ENCODE peak calls at places on chromosome 3, in nine cellular contexts. Y is mesendoderm, F is GM23338, B is hepatocyte, E is A549, C is GM23248, T is neuronal stem cell, Z is PC-3, R is fibroblast of lung. M is an unnamed sample.

GRCh38 chr3:17195192-17195611 is 310.4 kb downstream of the PLCL2 start:
- DNase-seq in R (peak; percentile 56), Z (no peak), F (no peak), T (no peak), Y (peak; percentile 65), C (peak; percentile 39), B (no peak), E (no peak), M (no peak)

GRCh38 chr3:136070334-136070733 is 104.8 kb downstream of the PPP2R3A start:
- DNase-seq in R (peak; percentile 66), Y (peak; percentile 38), Z (peak; percentile 89), T (no peak), E (no peak), F (no peak), B (no peak), C (peak; percentile 93), M (peak; percentile 80)

GRCh38 chr3:4974154-4974553 is 5.1 kb upstream of the BHLHE40 start:
- DNase-seq in T (no peak), Y (no peak), E (no peak), R (no peak), F (no peak), Z (no peak), B (no peak), C (no peak), M (no peak)

GRCh38 chr3:140599009-140599408 is 78.9 kb upstream of the TRIM42 start:
- DNase-seq in E (no peak), Z (no peak), C (no peak), R (no peak), B (no peak), T (no peak), F (no peak), Y (no peak), M (peak; percentile 73)

GRCh38 chr3:178845446-178846118 is 226.0 kb downstream of the ZMAT3 start:
- DNase-seq in F (no peak), Z (no peak), Y (no peak), T (no peak), E (no peak), C (peak; percentile 29), B (no peak), R (no peak), M (peak; percentile 20)

GRCh38 chr3:71576966-71577459 is 6.5 kb downstream of the FOXP1 start:
- DNase-seq in F (no peak), Y (no peak), B (no peak), C (no peak), E (no peak), T (no peak), R (no peak), Z (no peak), M (peak; percentile 28)

GRCh38 chr3:117979466-117979865 is 1055.2 kb downstream of the IGSF11 start:
- DNase-seq in T (no peak), C (no peak), E (no peak), R (no peak), Y (no peak), F (no peak), B (no peak), Z (no peak), M (no peak)

GRCh38 chr3:13042932-13043275 is 30.3 kb downstream of the IQSEC1 start:
- DNase-seq in C (no peak), E (no peak), B (no peak), F (peak; percentile 32), T (no peak), Y (peak; percentile 77), R (no peak), Z (no peak), M (no peak)

GRCh38 chr3:69530554-69530953 is 144.7 kb upstream of the FRMD4B start:
- DNase-seq in R (no peak), Z (no peak), T (no peak), C (no peak), E (no peak), B (no peak), Y (no peak), F (no peak), M (no peak)

GRCh38 chr3:12170207-12170606 is 11.5 kb upstream of the TIMP4 start:
- DNase-seq in Y (no peak), R (peak; percentile 73), C (peak; percentile 68), E (no peak), B (no peak), F (no peak), Z (no peak), T (no peak), M (no peak)

GRCh38 chr3:69129531-69129930 is 7.1 kb upstream of the LMOD3 start:
- DNase-seq in Y (no peak), C (peak; percentile 48), E (no peak), B (no peak), R (peak; percentile 91), T (no peak), Z (no peak), F (no peak), M (no peak)

GRCh38 chr3:87035339-87035738 is 44.4 kb upstream of the VGLL3 start:
- DNase-seq in C (no peak), B (no peak), R (no peak), F (no peak), E (no peak), T (no peak), Z (no peak), Y (no peak), M (no peak)

GRCh38 chr3:21697707-21698106 is 53.3 kb downstream of the ZNF385D start:
- DNase-seq in C (no peak), E (no peak), Z (peak; percentile 48), B (no peak), Y (no peak), F (no peak), T (no peak), R (no peak), M (peak; percentile 32)

GRCh38 chr3:197030379-197031314 is 1.0 kb upstream of the MELTF start:
- DNase-seq in R (no peak), C (no peak), Z (no peak), F (peak; percentile 59), Y (peak; percentile 36), E (no peak), T (no peak), B (no peak), M (no peak)

DNA sequence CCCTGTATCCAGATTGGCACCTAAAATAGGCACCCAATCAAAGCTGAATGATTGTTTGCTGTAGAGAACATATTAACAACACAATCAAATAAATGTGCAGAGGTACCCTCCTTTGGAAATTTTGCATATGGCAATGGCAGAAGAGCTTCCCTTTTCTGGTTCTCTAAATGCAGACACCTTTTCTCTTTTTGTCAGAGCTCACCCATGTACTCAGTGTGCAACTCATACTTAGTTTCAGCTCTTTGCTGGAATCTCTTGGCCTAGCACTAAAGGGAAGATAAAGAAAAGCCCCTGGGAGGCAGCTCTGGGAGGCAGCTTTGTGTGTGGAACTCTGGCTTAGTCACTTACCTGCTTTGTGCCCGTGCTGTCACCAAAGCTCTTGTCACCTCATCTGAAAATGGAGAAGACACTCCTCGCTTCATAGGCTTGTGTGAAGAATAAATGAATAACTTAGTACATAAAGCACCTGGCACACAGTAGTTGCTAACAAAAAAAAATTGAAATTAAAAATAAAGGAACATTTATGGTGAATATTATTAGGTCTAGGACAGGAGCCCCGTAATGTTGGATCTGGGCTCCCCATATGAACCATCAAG is 28.8 kb downstream of the ST6GAL1 start:
- DNase-seq in Z (no peak), R (no peak), F (no peak), C (no peak), B (no peak), T (no peak), E (no peak), Y (no peak), M (no peak)
- H3K4me2 ChIP-seq in Z (no peak overlapping the region), R (no peak overlapping the region), F (no peak overlapping the region), C (no peak overlapping the region), B (no peak overlapping the region), T (no peak overlapping the region), E (no peak overlapping the region), Y (no peak overlapping the region), M (no peak overlapping the region)

GRCh38 chr3:155270063-155270462 is 23.4 kb downstream of the STRIT1 start:
- DNase-seq in C (no peak), Y (no peak), Z (peak; percentile 94), E (no peak), B (no peak), T (no peak), F (no peak), R (no peak), M (peak; percentile 44)

GRCh38 chr3:155270485-155271342 is 22.8 kb downstream of the STRIT1 start:
- DNase-seq in C (peak; percentile 20), E (no peak), R (peak; percentile 4), B (no peak), Y (peak; percentile 63), Z (peak; percentile 49), F (no peak), T (no peak), M (peak; percentile 32)

DNA sequence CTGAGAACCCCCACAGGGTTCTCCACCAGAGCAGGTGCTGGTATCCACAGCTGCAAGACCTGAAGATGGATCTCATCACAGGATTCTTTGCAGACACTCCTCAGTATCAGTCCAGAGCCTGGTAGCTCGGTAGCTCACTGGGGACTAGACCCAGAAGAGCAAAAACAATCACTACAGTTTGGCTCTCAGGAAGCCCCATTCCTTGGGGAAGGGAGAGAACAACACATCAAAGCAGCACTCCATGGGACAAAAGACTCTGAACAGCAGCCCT is 22.2 kb downstream of the STRIT1 start:
- DNase-seq in C (no peak), R (no peak), F (no peak), Y (no peak), B (no peak), Z (no peak), E (no peak), T (no peak), M (no peak)
- H3K4me2 ChIP-seq in C (no peak overlapping the region), R (no peak overlapping the region), F (peak overlapping the region; percentile 24), Y (no peak overlapping the region), B (no peak overlapping the region), Z (peak overlapping the region; percentile 74), E (no peak overlapping the region), T (no peak overlapping the region), M (no peak overlapping the region)

DNA sequence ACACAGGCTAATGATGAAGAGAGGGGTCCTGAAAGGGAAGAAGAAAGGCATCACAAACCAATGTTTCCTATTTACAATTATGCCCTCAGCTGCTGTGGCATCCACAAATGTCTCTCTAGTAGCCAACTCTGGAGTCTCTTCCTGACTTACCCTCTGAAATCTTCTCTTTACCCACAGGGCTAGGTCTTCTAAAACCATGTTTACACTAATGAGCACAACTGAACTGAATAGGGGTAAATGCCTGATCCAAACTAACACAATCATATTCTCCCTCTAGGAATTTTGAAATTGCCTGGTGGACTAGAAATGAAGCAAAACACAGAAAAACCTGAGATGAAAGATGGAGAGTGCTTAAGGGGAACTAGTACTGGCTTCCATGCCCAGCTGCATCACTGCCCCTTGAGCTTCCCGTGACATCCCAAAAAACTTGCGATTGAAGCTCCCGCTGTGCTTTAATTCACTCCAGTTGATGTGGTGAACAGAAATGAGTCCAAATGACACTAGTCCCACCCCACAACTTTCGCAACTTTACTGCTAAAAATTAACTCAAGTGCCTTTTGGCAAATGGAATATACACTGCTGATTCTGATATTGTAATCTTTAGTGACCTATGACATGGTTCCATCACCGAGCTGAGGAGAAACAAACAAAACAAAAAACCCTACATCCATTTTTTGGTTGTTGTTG is 32.8 kb downstream of the CFAP20DC start:
- DNase-seq in Z (no peak), Y (no peak), T (no peak), C (no peak), B (no peak), R (no peak), E (no peak), F (no peak), M (no peak)
- H3K4me2 ChIP-seq in Z (no peak overlapping the region), Y (no peak overlapping the region), T (no peak overlapping the region), C (no peak overlapping the region), B (no peak overlapping the region), R (no peak overlapping the region), E (peak overlapping the region; percentile 45), F (no peak overlapping the region), M (no peak overlapping the region)

DNA sequence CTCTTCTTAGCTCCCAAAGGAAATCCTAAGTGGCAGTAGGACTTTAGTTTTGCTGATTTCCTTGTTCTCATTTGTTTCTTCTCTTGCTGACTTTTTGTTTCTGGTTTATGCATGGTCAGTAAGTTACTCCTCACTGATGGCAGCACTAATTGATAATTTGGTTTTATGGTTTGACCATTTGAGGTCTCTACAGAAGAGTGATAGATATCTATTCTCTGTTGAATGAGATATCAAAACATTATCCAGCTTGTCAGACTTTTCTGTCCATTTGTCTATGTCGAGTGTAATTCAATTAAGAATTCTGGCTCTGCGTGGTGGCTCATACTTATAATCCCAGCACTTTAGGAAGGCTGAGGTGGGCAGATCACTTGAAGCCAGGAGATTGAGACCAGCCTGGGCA is 84.5 kb upstream of the PLXND1 start:
- DNase-seq in Z (no peak), R (no peak), T (no peak), B (no peak), Y (no peak), F (no peak), E (no peak), C (no peak), M (no peak)
- H3K4me2 ChIP-seq in Z (no peak overlapping the region), R (no peak overlapping the region), T (no peak overlapping the region), B (no peak overlapping the region), Y (no peak overlapping the region), F (no peak overlapping the region), E (no peak overlapping the region), C (no peak overlapping the region), M (no peak overlapping the region)